ENCODE peak calls at places on chromosomes 4 and X, in six cellular contexts. One of them, this sample, is unnamed.

GRCh38 chr4:78781925-78782324 is 5.8 kb downstream of the BMP2K start:
- DNase-seq in mesenchymal stem cell: no peak
- DNase-seq in iris pigment epithelial cell: no peak
- DNase-seq in T-helper 1 cell: no peak
- DNase-seq in GM20000: no peak
- DNase-seq in HEK293T: no peak
- DNase-seq in this sample: no peak

GRCh38 chr4:183550345-183551080 is 45.7 kb downstream of the ING2 start:
- DNase-seq in mesenchymal stem cell: no peak
- DNase-seq in iris pigment epithelial cell: no peak
- DNase-seq in T-helper 1 cell: no peak
- DNase-seq in GM20000: no peak
- DNase-seq in HEK293T: no peak
- DNase-seq in this sample: no peak

GRCh38 chr4:28146191-28146590 is 1285.5 kb downstream of the STIM2 start:
- DNase-seq in mesenchymal stem cell: no peak
- DNase-seq in iris pigment epithelial cell: peak; percentile 4
- DNase-seq in T-helper 1 cell: no peak
- DNase-seq in GM20000: no peak
- DNase-seq in HEK293T: no peak
- DNase-seq in this sample: no peak

GRCh38 chrX:45623266-45623665 is 422.6 kb upstream of the DIPK2B start:
- DNase-seq in mesenchymal stem cell: peak; percentile 81
- DNase-seq in iris pigment epithelial cell: peak; percentile 85
- DNase-seq in T-helper 1 cell: no peak
- DNase-seq in GM20000: no peak
- DNase-seq in HEK293T: no peak
- DNase-seq in this sample: peak; percentile 85

GRCh38 chrX:120768681-120769080 is 107.0 kb downstream of the CT47B1 start:
- DNase-seq in mesenchymal stem cell: no peak
- DNase-seq in iris pigment epithelial cell: peak; percentile 80
- DNase-seq in T-helper 1 cell: no peak
- DNase-seq in GM20000: no peak
- DNase-seq in HEK293T: no peak
- DNase-seq in this sample: peak; percentile 33

GRCh38 chrX:6262959-6263358 is 34.3 kb upstream of the NLGN4X start:
- DNase-seq in mesenchymal stem cell: no peak
- DNase-seq in iris pigment epithelial cell: no peak
- DNase-seq in T-helper 1 cell: no peak
- DNase-seq in GM20000: no peak
- DNase-seq in HEK293T: no peak
- DNase-seq in this sample: no peak

GRCh38 chr4:15368906-15369305 is 58.9 kb upstream of the C1QTNF7 start:
- DNase-seq in mesenchymal stem cell: peak; percentile 69
- DNase-seq in iris pigment epithelial cell: peak; percentile 55
- DNase-seq in T-helper 1 cell: no peak
- DNase-seq in GM20000: no peak
- DNase-seq in HEK293T: no peak
- DNase-seq in this sample: peak; percentile 80

GRCh38 chr4:138405934-138406567 is 163.9 kb upstream of the SLC7A11 start:
- DNase-seq in mesenchymal stem cell: peak; percentile 70
- DNase-seq in iris pigment epithelial cell: peak; percentile 86
- DNase-seq in T-helper 1 cell: no peak
- DNase-seq in GM20000: no peak
- DNase-seq in HEK293T: no peak
- DNase-seq in this sample: peak; percentile 68

GRCh38 chr4:76219299-76220055 is 5.9 kb upstream of the SCARB2 start:
- DNase-seq in mesenchymal stem cell: peak; percentile 83
- DNase-seq in iris pigment epithelial cell: peak; percentile 86
- DNase-seq in T-helper 1 cell: no peak
- DNase-seq in GM20000: no peak
- DNase-seq in HEK293T: no peak
- DNase-seq in this sample: peak; percentile 90

GRCh38 chrX:10415704-10416001 is 204.7 kb downstream of the MID1 start:
- DNase-seq in mesenchymal stem cell: no peak
- DNase-seq in iris pigment epithelial cell: peak; percentile 55
- DNase-seq in T-helper 1 cell: no peak
- DNase-seq in GM20000: no peak
- DNase-seq in HEK293T: no peak
- DNase-seq in this sample: peak; percentile 37

GRCh38 chrX:64195862-64196261 is 9.6 kb downstream of the AMER1 start:
- DNase-seq in mesenchymal stem cell: no peak
- DNase-seq in iris pigment epithelial cell: no peak
- DNase-seq in T-helper 1 cell: no peak
- DNase-seq in GM20000: no peak
- DNase-seq in HEK293T: no peak
- DNase-seq in this sample: no peak

GRCh38 chr4:149029056-149029651 is 586.9 kb upstream of the NR3C2 start:
- DNase-seq in mesenchymal stem cell: no peak
- DNase-seq in iris pigment epithelial cell: no peak
- DNase-seq in T-helper 1 cell: no peak
- DNase-seq in GM20000: no peak
- DNase-seq in HEK293T: no peak
- DNase-seq in this sample: no peak

GRCh38 chr4:41525129-41525528 is 12.8 kb upstream of the LIMCH1 start:
- DNase-seq in mesenchymal stem cell: peak; percentile 75
- DNase-seq in iris pigment epithelial cell: peak; percentile 98
- DNase-seq in T-helper 1 cell: no peak
- DNase-seq in GM20000: no peak
- DNase-seq in HEK293T: no peak
- DNase-seq in this sample: peak; percentile 42

GRCh38 chrX:136551410-136551809 is 19.4 kb downstream of the VGLL1 start:
- DNase-seq in mesenchymal stem cell: no peak
- DNase-seq in iris pigment epithelial cell: no peak
- DNase-seq in T-helper 1 cell: no peak
- DNase-seq in GM20000: no peak
- DNase-seq in HEK293T: no peak
- DNase-seq in this sample: no peak

GRCh38 chr4:137307806-137308205 is 224.5 kb downstream of the PCDH18 start:
- DNase-seq in mesenchymal stem cell: no peak
- DNase-seq in iris pigment epithelial cell: peak; percentile 93
- DNase-seq in T-helper 1 cell: no peak
- DNase-seq in GM20000: no peak
- DNase-seq in HEK293T: no peak
- DNase-seq in this sample: peak; percentile 58

GRCh38 chrX:47743504-47743903 is 84.5 kb upstream of the UXT start:
- DNase-seq in mesenchymal stem cell: peak; percentile 37
- DNase-seq in iris pigment epithelial cell: peak; percentile 78
- DNase-seq in T-helper 1 cell: no peak
- DNase-seq in GM20000: no peak
- DNase-seq in HEK293T: no peak
- DNase-seq in this sample: peak; percentile 68

GRCh38 chr4:71648923-71649322 is 135.0 kb downstream of the GC start:
- DNase-seq in mesenchymal stem cell: no peak
- DNase-seq in iris pigment epithelial cell: no peak
- DNase-seq in T-helper 1 cell: no peak
- DNase-seq in GM20000: no peak
- DNase-seq in HEK293T: no peak
- DNase-seq in this sample: no peak

GRCh38 chr4:94491322-94491721 is 39.6 kb downstream of the PDLIM5 start:
- DNase-seq in mesenchymal stem cell: no peak
- DNase-seq in iris pigment epithelial cell: peak; percentile 53
- DNase-seq in T-helper 1 cell: no peak
- DNase-seq in GM20000: no peak
- DNase-seq in HEK293T: no peak
- DNase-seq in this sample: peak; percentile 33

GRCh38 chr4:140730108-140730507 is 26.1 kb downstream of the TBC1D9 start:
- DNase-seq in mesenchymal stem cell: no peak
- DNase-seq in iris pigment epithelial cell: no peak
- DNase-seq in T-helper 1 cell: no peak
- DNase-seq in GM20000: no peak
- DNase-seq in HEK293T: no peak
- DNase-seq in this sample: no peak

GRCh38 chr4:150746156-150746555 is 164.2 kb downstream of the MAB21L2 start:
- DNase-seq in mesenchymal stem cell: peak; percentile 16
- DNase-seq in iris pigment epithelial cell: peak; percentile 83
- DNase-seq in T-helper 1 cell: no peak
- DNase-seq in GM20000: no peak
- DNase-seq in HEK293T: no peak
- DNase-seq in this sample: peak; percentile 26

GRCh38 chr4:155569960-155570515 is 96.6 kb upstream of the GUCY1A1 start:
- DNase-seq in mesenchymal stem cell: no peak
- DNase-seq in iris pigment epithelial cell: peak; percentile 48
- DNase-seq in T-helper 1 cell: no peak
- DNase-seq in GM20000: no peak
- DNase-seq in HEK293T: no peak
- DNase-seq in this sample: peak; percentile 28

GRCh38 chr4:166121897-166122296 is 248.9 kb downstream of the TLL1 start:
- DNase-seq in mesenchymal stem cell: no peak
- DNase-seq in iris pigment epithelial cell: no peak
- DNase-seq in T-helper 1 cell: no peak
- DNase-seq in GM20000: no peak
- DNase-seq in HEK293T: peak; percentile 11
- DNase-seq in this sample: no peak

GRCh38 chr4:89821612-89822011 is 15.3 kb downstream of the SNCA start:
- DNase-seq in mesenchymal stem cell: no peak
- DNase-seq in iris pigment epithelial cell: no peak
- DNase-seq in T-helper 1 cell: no peak
- DNase-seq in GM20000: no peak
- DNase-seq in HEK293T: no peak
- DNase-seq in this sample: no peak

GRCh38 chr4:169099775-169100180 is 89.7 kb upstream of the CBR4 start:
- DNase-seq in mesenchymal stem cell: no peak
- DNase-seq in iris pigment epithelial cell: peak; percentile 84
- DNase-seq in T-helper 1 cell: no peak
- DNase-seq in GM20000: peak; percentile 41
- DNase-seq in HEK293T: no peak
- DNase-seq in this sample: peak; percentile 57

GRCh38 chr4:123836919-123837605 is 440.5 kb downstream of the SPRY1 start:
- DNase-seq in mesenchymal stem cell: no peak
- DNase-seq in iris pigment epithelial cell: peak; percentile 43
- DNase-seq in T-helper 1 cell: no peak
- DNase-seq in GM20000: no peak
- DNase-seq in HEK293T: no peak
- DNase-seq in this sample: no peak

GRCh38 chr4:38161208-38162113 is 201.3 kb downstream of the PTTG2 start:
- DNase-seq in mesenchymal stem cell: peak; percentile 63
- DNase-seq in iris pigment epithelial cell: no peak
- DNase-seq in T-helper 1 cell: no peak
- DNase-seq in GM20000: no peak
- DNase-seq in HEK293T: no peak
- DNase-seq in this sample: peak; percentile 46

GRCh38 chr4:176769519-176769918 is 23.2 kb downstream of the VEGFC start:
- DNase-seq in mesenchymal stem cell: peak; percentile 91
- DNase-seq in iris pigment epithelial cell: peak; percentile 98
- DNase-seq in T-helper 1 cell: no peak
- DNase-seq in GM20000: no peak
- DNase-seq in HEK293T: no peak
- DNase-seq in this sample: peak; percentile 87

GRCh38 chr4:18390655-18391369 is 369.3 kb upstream of the LCORL start:
- DNase-seq in mesenchymal stem cell: no peak
- DNase-seq in iris pigment epithelial cell: peak; percentile 11
- DNase-seq in T-helper 1 cell: no peak
- DNase-seq in GM20000: no peak
- DNase-seq in HEK293T: no peak
- DNase-seq in this sample: no peak

GRCh38 chrX:135927897-135928296 is 34.4 kb downstream of the SAGE1 start:
- DNase-seq in mesenchymal stem cell: no peak
- DNase-seq in iris pigment epithelial cell: no peak
- DNase-seq in T-helper 1 cell: no peak
- DNase-seq in GM20000: no peak
- DNase-seq in HEK293T: no peak
- DNase-seq in this sample: no peak

GRCh38 chr4:23040539-23040938 is 347.8 kb downstream of the GBA3 start:
- DNase-seq in mesenchymal stem cell: no peak
- DNase-seq in iris pigment epithelial cell: no peak
- DNase-seq in T-helper 1 cell: no peak
- DNase-seq in GM20000: no peak
- DNase-seq in HEK293T: no peak
- DNase-seq in this sample: no peak

GRCh38 chrX:16114640-16115039 is 8.7 kb upstream of the GRPR start:
- DNase-seq in mesenchymal stem cell: peak; percentile 70
- DNase-seq in iris pigment epithelial cell: peak; percentile 45
- DNase-seq in T-helper 1 cell: no peak
- DNase-seq in GM20000: no peak
- DNase-seq in HEK293T: no peak
- DNase-seq in this sample: peak; percentile 82

GRCh38 chr4:179097741-179098140 is 1655.5 kb upstream of the AGA start:
- DNase-seq in mesenchymal stem cell: peak; percentile 47
- DNase-seq in iris pigment epithelial cell: peak; percentile 1
- DNase-seq in T-helper 1 cell: no peak
- DNase-seq in GM20000: no peak
- DNase-seq in HEK293T: peak; percentile 6
- DNase-seq in this sample: no peak

GRCh38 chr4:158068063-158068462 is 104.8 kb downstream of the GASK1B start:
- DNase-seq in mesenchymal stem cell: no peak
- DNase-seq in iris pigment epithelial cell: peak; percentile 62
- DNase-seq in T-helper 1 cell: no peak
- DNase-seq in GM20000: no peak
- DNase-seq in HEK293T: no peak
- DNase-seq in this sample: no peak

GRCh38 chr4:61149278-61149677 is 50.8 kb upstream of the ADGRL3 start:
- DNase-seq in mesenchymal stem cell: peak; percentile 90
- DNase-seq in iris pigment epithelial cell: peak; percentile 64
- DNase-seq in T-helper 1 cell: no peak
- DNase-seq in GM20000: no peak
- DNase-seq in HEK293T: no peak
- DNase-seq in this sample: peak; percentile 28

GRCh38 chr4:184356366-184356765 is 118.0 kb downstream of the IRF2 start:
- DNase-seq in mesenchymal stem cell: no peak
- DNase-seq in iris pigment epithelial cell: no peak
- DNase-seq in T-helper 1 cell: no peak
- DNase-seq in GM20000: no peak
- DNase-seq in HEK293T: no peak
- DNase-seq in this sample: no peak

GRCh38 chrX:111020283-111020682 is 75.7 kb upstream of the PAK3 start:
- DNase-seq in mesenchymal stem cell: no peak
- DNase-seq in iris pigment epithelial cell: peak; percentile 10
- DNase-seq in T-helper 1 cell: no peak
- DNase-seq in GM20000: no peak
- DNase-seq in HEK293T: no peak
- DNase-seq in this sample: no peak

GRCh38 chr4:38802561-38803355 is 1.8 kb downstream of the TLR1 start:
- DNase-seq in mesenchymal stem cell: no peak
- DNase-seq in iris pigment epithelial cell: no peak
- DNase-seq in T-helper 1 cell: no peak
- DNase-seq in GM20000: no peak
- DNase-seq in HEK293T: no peak
- DNase-seq in this sample: no peak

GRCh38 chr4:140238353-140239041 is 84.5 kb upstream of the MAML3 start:
- DNase-seq in mesenchymal stem cell: no peak
- DNase-seq in iris pigment epithelial cell: peak; percentile 77
- DNase-seq in T-helper 1 cell: no peak
- DNase-seq in GM20000: no peak
- DNase-seq in HEK293T: no peak
- DNase-seq in this sample: peak; percentile 86